ENCODE peak calls at places on chromosomes 13 and 19, in seven cellular contexts. One of them, this sample, is unnamed.

GRCh38 chr13:100182894-100183490 is 94.1 kb downstream of the PCCA start:
- DNase-seq in BJ: no peak
- DNase-seq in fibroblast of lung: no peak
- DNase-seq in omental fat pad: no peak
- DNase-seq in PC-3: no peak
- DNase-seq in smooth muscle cell of the brain vasculature: no peak
- DNase-seq in EH: no peak
- DNase-seq in this sample: no peak

GRCh38 chr13:22964245-22964966 is 216.4 kb upstream of the SGCG start:
- DNase-seq in smooth muscle cell of the brain vasculature: no peak
- DNase-seq in BJ: no peak
- DNase-seq in omental fat pad: no peak
- DNase-seq in PC-3: no peak
- DNase-seq in fibroblast of lung: no peak
- DNase-seq in EH: no peak
- DNase-seq in this sample: no peak

GRCh38 chr13:21016487-21016886 is 44.9 kb downstream of the LATS2 start:
- DNase-seq in BJ: no peak
- DNase-seq in omental fat pad: no peak
- DNase-seq in fibroblast of lung: no peak
- DNase-seq in PC-3: no peak
- DNase-seq in EH: no peak
- DNase-seq in smooth muscle cell of the brain vasculature: no peak
- DNase-seq in this sample: no peak

GRCh38 chr19:18419195-18419698 is at the start of gene SSBP4:
- DNase-seq in BJ: no peak
- DNase-seq in omental fat pad: no peak
- DNase-seq in EH: peak; percentile 82
- DNase-seq in fibroblast of lung: peak; percentile 75
- DNase-seq in smooth muscle cell of the brain vasculature: no peak
- DNase-seq in PC-3: peak; percentile 85
- DNase-seq in this sample: peak; percentile 69

GRCh38 chr19:45059258-45059965 is 16.9 kb downstream of the ZNF296 start:
- DNase-seq in smooth muscle cell of the brain vasculature: no peak
- DNase-seq in PC-3: peak; percentile 73
- DNase-seq in fibroblast of lung: peak; percentile 62
- DNase-seq in EH: peak; percentile 73
- DNase-seq in BJ: no peak
- DNase-seq in omental fat pad: peak; percentile 89
- DNase-seq in this sample: peak; percentile 96

GRCh38 chr19:40398417-40399056 is 8.6 kb upstream of the HIPK4 start:
- DNase-seq in PC-3: no peak
- DNase-seq in omental fat pad: no peak
- DNase-seq in BJ: no peak
- DNase-seq in smooth muscle cell of the brain vasculature: no peak
- DNase-seq in EH: no peak
- DNase-seq in fibroblast of lung: peak; percentile 55
- DNase-seq in this sample: peak; percentile 92

GRCh38 chr13:32825481-32825880 is 190.7 kb upstream of the KL start:
- DNase-seq in fibroblast of lung: no peak
- DNase-seq in smooth muscle cell of the brain vasculature: no peak
- DNase-seq in EH: no peak
- DNase-seq in PC-3: no peak
- DNase-seq in omental fat pad: no peak
- DNase-seq in BJ: no peak
- DNase-seq in this sample: no peak

GRCh38 chr19:46303702-46304397 is 7.0 kb downstream of the HIF3A start:
- DNase-seq in fibroblast of lung: no peak
- DNase-seq in smooth muscle cell of the brain vasculature: no peak
- DNase-seq in PC-3: no peak
- DNase-seq in EH: no peak
- DNase-seq in BJ: no peak
- DNase-seq in omental fat pad: no peak
- DNase-seq in this sample: peak; percentile 100

GRCh38 chr13:107301724-107302374 is 733.9 kb upstream of the ARGLU1 start:
- DNase-seq in omental fat pad: no peak
- DNase-seq in BJ: no peak
- DNase-seq in EH: no peak
- DNase-seq in PC-3: peak; percentile 2
- DNase-seq in fibroblast of lung: no peak
- DNase-seq in smooth muscle cell of the brain vasculature: no peak
- DNase-seq in this sample: no peak

GRCh38 chr19:13396256-13397080 is 109.8 kb downstream of the CACNA1A start:
- DNase-seq in EH: peak; percentile 69
- DNase-seq in PC-3: peak; percentile 54
- DNase-seq in omental fat pad: peak; percentile 38
- DNase-seq in fibroblast of lung: peak; percentile 63
- DNase-seq in BJ: peak; percentile 21
- DNase-seq in smooth muscle cell of the brain vasculature: peak; percentile 2
- DNase-seq in this sample: peak; percentile 78

GRCh38 chr19:11987405-11988231 is 22.8 kb downstream of the ZNF763 start:
- DNase-seq in smooth muscle cell of the brain vasculature: peak; percentile 80
- DNase-seq in BJ: peak; percentile 60
- DNase-seq in PC-3: peak; percentile 98
- DNase-seq in fibroblast of lung: peak; percentile 93
- DNase-seq in EH: peak; percentile 96
- DNase-seq in omental fat pad: peak; percentile 91
- DNase-seq in this sample: peak; percentile 98

GRCh38 chr19:5121286-5122120 is 152.6 kb downstream of the KDM4B start:
- DNase-seq in omental fat pad: no peak
- DNase-seq in smooth muscle cell of the brain vasculature: no peak
- DNase-seq in EH: no peak
- DNase-seq in BJ: no peak
- DNase-seq in fibroblast of lung: no peak
- DNase-seq in PC-3: no peak
- DNase-seq in this sample: no peak

GRCh38 chr13:66751691-66752090 is 478.4 kb downstream of the PCDH9 start:
- DNase-seq in BJ: no peak
- DNase-seq in omental fat pad: no peak
- DNase-seq in smooth muscle cell of the brain vasculature: no peak
- DNase-seq in fibroblast of lung: no peak
- DNase-seq in EH: no peak
- DNase-seq in PC-3: no peak
- DNase-seq in this sample: no peak

GRCh38 chr13:110443633-110444225 is 117.8 kb downstream of the RAB20 start:
- DNase-seq in PC-3: no peak
- DNase-seq in fibroblast of lung: no peak
- DNase-seq in BJ: no peak
- DNase-seq in EH: no peak
- DNase-seq in smooth muscle cell of the brain vasculature: no peak
- DNase-seq in omental fat pad: no peak
- DNase-seq in this sample: no peak

GRCh38 chr13:41608779-41609178 is 151.4 kb downstream of the RGCC start:
- DNase-seq in EH: no peak
- DNase-seq in PC-3: no peak
- DNase-seq in BJ: no peak
- DNase-seq in smooth muscle cell of the brain vasculature: no peak
- DNase-seq in omental fat pad: no peak
- DNase-seq in fibroblast of lung: peak; percentile 45
- DNase-seq in this sample: no peak

GRCh38 chr19:54462072-54462712 is 1.4 kb downstream of the LENG9 start:
- DNase-seq in omental fat pad: no peak
- DNase-seq in fibroblast of lung: no peak
- DNase-seq in PC-3: no peak
- DNase-seq in EH: peak; percentile 21
- DNase-seq in BJ: no peak
- DNase-seq in smooth muscle cell of the brain vasculature: no peak
- DNase-seq in this sample: no peak

GRCh38 chr19:19788015-19788414 is 33.5 kb downstream of the ZNF506 start:
- DNase-seq in BJ: no peak
- DNase-seq in PC-3: no peak
- DNase-seq in EH: no peak
- DNase-seq in smooth muscle cell of the brain vasculature: no peak
- DNase-seq in omental fat pad: no peak
- DNase-seq in fibroblast of lung: no peak
- DNase-seq in this sample: no peak

GRCh38 chr19:48540110-48540509 is 11.9 kb upstream of the SULT2B1 start:
- DNase-seq in smooth muscle cell of the brain vasculature: no peak
- DNase-seq in EH: no peak
- DNase-seq in fibroblast of lung: no peak
- DNase-seq in PC-3: no peak
- DNase-seq in omental fat pad: no peak
- DNase-seq in BJ: no peak
- DNase-seq in this sample: no peak

GRCh38 chr13:43797869-43798268 is 11.1 kb upstream of the ENOX1 start:
- DNase-seq in EH: peak; percentile 26
- DNase-seq in BJ: no peak
- DNase-seq in fibroblast of lung: no peak
- DNase-seq in smooth muscle cell of the brain vasculature: no peak
- DNase-seq in PC-3: no peak
- DNase-seq in omental fat pad: no peak
- DNase-seq in this sample: no peak

GRCh38 chr19:12783226-12783848 is 7.9 kb upstream of the JUNB start:
- DNase-seq in EH: no peak
- DNase-seq in omental fat pad: no peak
- DNase-seq in smooth muscle cell of the brain vasculature: no peak
- DNase-seq in PC-3: no peak
- DNase-seq in BJ: no peak
- DNase-seq in fibroblast of lung: no peak
- DNase-seq in this sample: no peak

GRCh38 chr19:48171584-48172170 is 1.2 kb downstream of the ZSWIM9 start:
- DNase-seq in PC-3: no peak
- DNase-seq in smooth muscle cell of the brain vasculature: no peak
- DNase-seq in BJ: no peak
- DNase-seq in fibroblast of lung: no peak
- DNase-seq in EH: no peak
- DNase-seq in omental fat pad: no peak
- DNase-seq in this sample: no peak

GRCh38 chr13:114101831-114102520 is 30.4 kb downstream of the RASA3 start:
- DNase-seq in fibroblast of lung: peak; percentile 38
- DNase-seq in omental fat pad: peak; percentile 16
- DNase-seq in smooth muscle cell of the brain vasculature: no peak
- DNase-seq in PC-3: no peak
- DNase-seq in BJ: no peak
- DNase-seq in EH: no peak
- DNase-seq in this sample: no peak

GRCh38 chr19:36139473-36140288 is at the start of gene CAPNS1:
- DNase-seq in BJ: peak; percentile 66
- DNase-seq in PC-3: peak; percentile 94
- DNase-seq in smooth muscle cell of the brain vasculature: peak; percentile 90
- DNase-seq in EH: peak; percentile 96
- DNase-seq in omental fat pad: peak; percentile 72
- DNase-seq in fibroblast of lung: peak; percentile 91
- DNase-seq in this sample: peak; percentile 99

GRCh38 chr13:83895994-83896580 is 13.8 kb upstream of the SLITRK1 start:
- DNase-seq in smooth muscle cell of the brain vasculature: no peak
- DNase-seq in PC-3: peak; percentile 76
- DNase-seq in omental fat pad: no peak
- DNase-seq in EH: peak; percentile 61
- DNase-seq in BJ: no peak
- DNase-seq in fibroblast of lung: peak; percentile 74
- DNase-seq in this sample: no peak

GRCh38 chr19:52020506-52020905 is 7.7 kb downstream of the ZNF614 start:
- DNase-seq in fibroblast of lung: no peak
- DNase-seq in EH: no peak
- DNase-seq in omental fat pad: no peak
- DNase-seq in smooth muscle cell of the brain vasculature: no peak
- DNase-seq in PC-3: peak; percentile 50
- DNase-seq in BJ: no peak
- DNase-seq in this sample: no peak

GRCh38 chr19:38424272-38424671 is 1.7 kb downstream of the RASGRP4 start:
- DNase-seq in smooth muscle cell of the brain vasculature: no peak
- DNase-seq in fibroblast of lung: no peak
- DNase-seq in EH: no peak
- DNase-seq in omental fat pad: no peak
- DNase-seq in PC-3: no peak
- DNase-seq in BJ: no peak
- DNase-seq in this sample: no peak

GRCh38 chr13:112821340-112822055 is 131.7 kb downstream of the ATP11A start:
- DNase-seq in PC-3: no peak
- DNase-seq in BJ: peak; percentile 11
- DNase-seq in fibroblast of lung: no peak
- DNase-seq in omental fat pad: no peak
- DNase-seq in EH: peak; percentile 28
- DNase-seq in smooth muscle cell of the brain vasculature: no peak
- DNase-seq in this sample: peak; percentile 4

GRCh38 chr13:30235206-30235605 is 72.1 kb downstream of the KATNAL1 start:
- DNase-seq in omental fat pad: no peak
- DNase-seq in smooth muscle cell of the brain vasculature: no peak
- DNase-seq in EH: no peak
- DNase-seq in BJ: no peak
- DNase-seq in fibroblast of lung: no peak
- DNase-seq in PC-3: no peak
- DNase-seq in this sample: no peak

GRCh38 chr13:39566216-39566869 is 36.6 kb downstream of the LHFPL6 start:
- DNase-seq in omental fat pad: no peak
- DNase-seq in BJ: no peak
- DNase-seq in fibroblast of lung: no peak
- DNase-seq in smooth muscle cell of the brain vasculature: no peak
- DNase-seq in EH: no peak
- DNase-seq in PC-3: no peak
- DNase-seq in this sample: no peak

GRCh38 chr19:18097217-18097992 is at the start of gene MAST3:
- DNase-seq in EH: peak; percentile 78
- DNase-seq in smooth muscle cell of the brain vasculature: no peak
- DNase-seq in BJ: peak; percentile 22
- DNase-seq in fibroblast of lung: peak; percentile 54
- DNase-seq in omental fat pad: no peak
- DNase-seq in PC-3: peak; percentile 93
- DNase-seq in this sample: peak; percentile 93

GRCh38 chr13:43205421-43205820 is 182.0 kb downstream of the DNAJC15 start:
- DNase-seq in BJ: no peak
- DNase-seq in EH: no peak
- DNase-seq in omental fat pad: no peak
- DNase-seq in fibroblast of lung: no peak
- DNase-seq in PC-3: no peak
- DNase-seq in smooth muscle cell of the brain vasculature: no peak
- DNase-seq in this sample: no peak

GRCh38 chr19:51783373-51783772 is 11.6 kb upstream of the FPR3 start:
- DNase-seq in EH: no peak
- DNase-seq in omental fat pad: no peak
- DNase-seq in PC-3: peak; percentile 72
- DNase-seq in BJ: no peak
- DNase-seq in smooth muscle cell of the brain vasculature: no peak
- DNase-seq in fibroblast of lung: no peak
- DNase-seq in this sample: peak; percentile 25

GRCh38 chr19:7703332-7703731 is 1.4 kb upstream of the FCER2 start:
- DNase-seq in EH: no peak
- DNase-seq in PC-3: no peak
- DNase-seq in smooth muscle cell of the brain vasculature: no peak
- DNase-seq in omental fat pad: no peak
- DNase-seq in BJ: no peak
- DNase-seq in fibroblast of lung: no peak
- DNase-seq in this sample: no peak

GRCh38 chr19:9943744-9944143 is 7.4 kb upstream of the OLFM2 start:
- DNase-seq in fibroblast of lung: no peak
- DNase-seq in EH: no peak
- DNase-seq in omental fat pad: no peak
- DNase-seq in PC-3: no peak
- DNase-seq in BJ: no peak
- DNase-seq in smooth muscle cell of the brain vasculature: no peak
- DNase-seq in this sample: no peak

GRCh38 chr19:38318595-38319142 is 976 bp upstream of the KCNK6 start:
- DNase-seq in EH: no peak
- DNase-seq in BJ: no peak
- DNase-seq in omental fat pad: no peak
- DNase-seq in smooth muscle cell of the brain vasculature: no peak
- DNase-seq in fibroblast of lung: no peak
- DNase-seq in PC-3: no peak
- DNase-seq in this sample: no peak

GRCh38 chr13:32731576-32731975 is 145.3 kb downstream of the PDS5B start:
- DNase-seq in PC-3: peak; percentile 58
- DNase-seq in EH: peak; percentile 11
- DNase-seq in BJ: no peak
- DNase-seq in fibroblast of lung: peak; percentile 45
- DNase-seq in smooth muscle cell of the brain vasculature: no peak
- DNase-seq in omental fat pad: no peak
- DNase-seq in this sample: no peak